ENCODE peak calls at places on chromosomes 3 and 15, in ten cellular contexts. X, M, W, K, G, A, T, J, L and H are unnamed samples.

GRCh38 chr3:183895296-183895695 is 10.6 kb upstream of the PARL start:
- DNase-seq in X (no peak), M (no peak), W (peak), K (peak), G (peak), A (no peak), T (no peak), J (no peak), L (peak), H (no peak)

GRCh38 chr3:174614046-174614445 is 245.1 kb upstream of the NAALADL2 start:
- DNase-seq in X (no peak), M (no peak), W (no peak), K (no peak), G (no peak), A (no peak), T (no peak), J (no peak), L (no peak), H (no peak)

GRCh38 chr3:134355416-134355815 is 18.8 kb downstream of the AMOTL2 start:
- DNase-seq in X (no peak), M (no peak), W (no peak), K (no peak), G (no peak), A (no peak), T (no peak), J (no peak), L (no peak), H (peak)

GRCh38 chr15:35777016-35777415 is 231.1 kb upstream of the DPH6 start:
- DNase-seq in X (no peak), M (no peak), W (no peak), K (no peak), G (no peak), A (no peak), T (no peak), J (no peak), L (no peak), H (no peak)

GRCh38 chr15:98803228-98804056 is 155.1 kb downstream of the IGF1R start:
- DNase-seq in X (no peak), M (no peak), W (no peak), K (no peak), G (no peak), A (no peak), T (no peak), J (no peak), L (peak), H (no peak)

GRCh38 chr3:23115171-23115877 is 87.8 kb upstream of the UBE2E2 start:
- DNase-seq in X (no peak), M (no peak), W (no peak), K (no peak), G (no peak), A (no peak), T (no peak), J (no peak), L (no peak), H (no peak)

GRCh38 chr3:103308921-103309320 is 874.1 kb downstream of the ZPLD1 start:
- DNase-seq in X (no peak), M (no peak), W (no peak), K (no peak), G (no peak), A (no peak), T (no peak), J (no peak), L (no peak), H (no peak)

GRCh38 chr15:79076661-79077060 is 13.9 kb downstream of the RASGRF1 start:
- DNase-seq in X (peak), M (no peak), W (no peak), K (no peak), G (no peak), A (no peak), T (no peak), J (no peak), L (no peak), H (peak)

GRCh38 chr3:21041621-21042020 is 709.4 kb downstream of the ZNF385D start:
- DNase-seq in X (no peak), M (no peak), W (no peak), K (no peak), G (no peak), A (no peak), T (no peak), J (no peak), L (no peak), H (no peak)

GRCh38 chr15:80367094-80367493 is 37.1 kb upstream of the ARNT2 start:
- DNase-seq in X (no peak), M (no peak), W (peak), K (no peak), G (no peak), A (peak), T (no peak), J (no peak), L (peak), H (no peak)

GRCh38 chr15:56760186-56760585 is 26.9 kb upstream of the ZNF280D start:
- DNase-seq in X (no peak), M (no peak), W (no peak), K (no peak), G (no peak), A (no peak), T (no peak), J (no peak), L (peak), H (no peak)
- H3K27ac ChIP-seq in X (no peak), M (no peak), W (no peak), K (no peak), G (no peak), A (no peak), T (no peak), J (no peak), L (no peak), H (no peak)

GRCh38 chr3:52532517-52532837 is 1.2 kb downstream of the NT5DC2 start:
- DNase-seq in X (peak), M (no peak), W (no peak), K (peak), G (no peak), A (no peak), T (peak), J (peak), L (peak), H (peak)
- TF ChIP-seq POLR2A in X (no peak), M (peak), W (no peak), K (no peak), G (no peak), A (no peak), T (no peak), J (no peak), L (no peak), H (no peak)

GRCh38 chr15:62547584-62547983 is 382.5 kb upstream of the C2CD4B start:
- DNase-seq in X (no peak), M (no peak), W (no peak), K (no peak), G (no peak), A (no peak), T (no peak), J (no peak), L (no peak), H (no peak)

GRCh38 chr15:62549345-62549970 is 384.4 kb upstream of the C2CD4B start:
- DNase-seq in X (no peak), M (no peak), W (peak), K (no peak), G (peak), A (no peak), T (no peak), J (peak), L (peak), H (no peak)

GRCh38 chr15:62545392-62546227 is 380.5 kb upstream of the C2CD4B start:
- DNase-seq in X (no peak), M (no peak), W (no peak), K (peak), G (peak), A (no peak), T (peak), J (peak), L (peak), H (no peak)

GRCh38 chr15:62541250-62541649 is 376.2 kb upstream of the C2CD4B start:
- DNase-seq in X (no peak), M (no peak), W (no peak), K (no peak), G (no peak), A (no peak), T (no peak), J (no peak), L (no peak), H (no peak)

DNA sequence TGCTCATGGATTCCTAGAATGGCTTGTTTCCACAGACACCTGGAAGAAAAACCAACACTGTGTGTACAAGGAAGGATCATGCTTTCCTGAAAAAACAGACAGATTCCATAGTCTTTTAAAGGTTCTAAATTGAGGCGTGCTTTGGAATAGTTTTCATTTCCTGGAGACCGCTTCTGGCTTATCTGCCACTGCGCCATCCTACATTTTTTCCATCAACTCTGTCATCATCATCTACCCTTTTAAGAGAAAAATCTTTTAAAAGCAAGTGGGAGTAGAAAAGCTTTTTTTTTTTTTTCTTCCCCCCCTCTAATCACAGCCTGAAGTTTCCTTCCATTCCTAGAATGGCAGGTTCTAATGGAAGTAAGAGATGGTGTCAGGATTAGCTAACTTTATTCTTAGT is 379.4 kb upstream of the C2CD4B start:
- DNase-seq in X (no peak), M (no peak), W (no peak), K (no peak), G (no peak), A (no peak), T (no peak), J (no peak), L (no peak), H (no peak)
- H3K27ac ChIP-seq in X (no peak), M (no peak), W (no peak), K (no peak), G (no peak), A (no peak), T (no peak), J (no peak), L (no peak), H (no peak)

DNA sequence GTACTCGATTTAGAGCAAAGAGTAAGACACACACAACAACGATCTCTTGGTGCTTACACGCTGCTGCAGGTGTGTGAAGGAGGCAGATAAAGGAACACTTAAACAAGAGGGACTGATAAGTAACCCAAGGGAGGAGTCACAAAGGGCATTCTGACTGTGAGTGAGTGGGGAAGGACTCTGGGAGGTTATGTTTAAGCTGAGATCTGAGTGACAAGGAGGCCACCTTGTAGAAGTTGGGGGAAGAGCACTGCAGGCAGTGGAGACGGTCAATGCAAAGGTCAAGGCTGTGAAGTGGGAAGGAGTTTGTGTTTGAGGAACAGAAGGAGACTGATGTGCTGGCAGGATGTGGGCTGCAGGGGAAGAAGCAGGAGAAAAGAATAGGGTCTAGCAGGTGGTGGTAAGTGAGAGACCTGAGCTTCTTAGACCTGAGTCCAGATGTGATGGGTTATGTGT is 63.1 kb downstream of the LPP start:
- DNase-seq in X (no peak), M (no peak), W (no peak), K (peak), G (no peak), A (no peak), T (no peak), J (peak), L (no peak), H (no peak)
- TF ChIP-seq POLR2A in X (no peak), M (no peak), W (no peak), K (no peak), G (no peak), A (no peak), T (no peak), J (no peak), L (no peak), H (no peak)

GRCh38 chr3:73365756-73366397 is 258.9 kb downstream of the PDZRN3 start:
- DNase-seq in X (peak), M (no peak), W (no peak), K (peak), G (peak), A (no peak), T (peak), J (no peak), L (peak), H (no peak)
- H3K27ac ChIP-seq in X (no peak), M (no peak), W (no peak), K (no peak), G (no peak), A (no peak), T (peak), J (no peak), L (no peak), H (no peak)

DNA sequence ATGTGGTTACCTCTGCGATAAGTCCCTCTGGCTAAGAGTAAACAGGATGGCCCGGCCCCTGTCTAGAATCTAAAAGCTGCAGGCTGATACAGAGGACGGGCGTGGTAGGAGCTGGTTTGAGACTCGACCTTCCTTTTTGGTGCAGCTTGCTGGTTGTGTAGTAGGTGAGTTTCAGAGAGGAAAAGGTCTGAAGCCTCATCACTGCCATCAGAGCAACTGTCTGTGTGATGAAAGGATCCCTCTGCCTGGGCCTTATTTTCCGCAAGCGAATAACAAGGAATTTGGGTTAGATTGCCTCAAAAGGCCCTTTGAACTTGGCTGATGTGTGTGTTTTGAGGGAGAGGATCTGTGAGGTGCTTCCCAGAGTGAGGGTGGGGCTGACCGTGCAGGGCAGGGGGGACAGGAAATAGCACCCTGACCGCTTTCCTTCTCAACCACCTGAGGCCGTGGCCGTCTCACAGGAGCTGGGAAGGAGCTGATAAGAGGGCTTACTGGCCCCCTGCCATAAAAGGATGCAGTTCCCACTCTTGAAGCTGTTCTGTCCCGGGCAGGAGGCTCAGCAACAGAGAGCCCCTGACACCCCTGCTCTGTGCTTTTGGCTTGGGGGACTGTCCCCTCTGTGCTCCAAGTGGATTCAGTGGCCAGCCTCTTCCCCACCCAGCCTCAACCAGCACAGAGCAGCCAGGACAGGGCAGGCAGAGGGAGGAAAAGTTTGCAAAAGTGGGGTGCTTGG is 45.6 kb upstream of the TFRC start:
- DNase-seq in X (no peak), M (no peak), W (no peak), K (no peak), G (no peak), A (no peak), T (no peak), J (peak), L (no peak), H (no peak)
- TF ChIP-seq POLR2A in X (no peak), M (no peak), W (no peak), K (no peak), G (no peak), A (no peak), T (no peak), J (no peak), L (no peak), H (no peak)

GRCh38 chr3:9314796-9315195 is 48.1 kb upstream of the THUMPD3 start:
- DNase-seq in X (no peak), M (no peak), W (no peak), K (peak), G (no peak), A (no peak), T (peak), J (no peak), L (no peak), H (no peak)

GRCh38 chr3:9311265-9311664 is 51.6 kb upstream of the THUMPD3 start:
- DNase-seq in X (no peak), M (no peak), W (no peak), K (peak), G (no peak), A (no peak), T (no peak), J (no peak), L (no peak), H (no peak)

GRCh38 chr3:9322780-9323179 is 40.1 kb upstream of the THUMPD3 start:
- DNase-seq in X (no peak), M (no peak), W (no peak), K (no peak), G (no peak), A (no peak), T (no peak), J (no peak), L (no peak), H (no peak)

GRCh38 chr3:9316881-9317341 is 45.9 kb upstream of the THUMPD3 start:
- DNase-seq in X (peak), M (no peak), W (no peak), K (peak), G (peak), A (no peak), T (peak), J (no peak), L (peak), H (no peak)
- H3K27ac ChIP-seq in X (peak), M (no peak), W (no peak), K (peak), G (peak), A (peak), T (peak), J (peak), L (peak), H (peak)

GRCh38 chr15:72947709-72948108 is 104.6 kb upstream of the NEO1 start:
- DNase-seq in X (no peak), M (no peak), W (no peak), K (no peak), G (no peak), A (no peak), T (no peak), J (no peak), L (no peak), H (no peak)
- TF ChIP-seq POLR2A in X (no peak), M (no peak), W (no peak), K (no peak), G (no peak), A (no peak), T (no peak), J (no peak), L (no peak), H (no peak)

GRCh38 chr15:72733941-72734738 is 48.1 kb downstream of the BBS4 start:
- DNase-seq in X (no peak), M (no peak), W (no peak), K (no peak), G (no peak), A (no peak), T (no peak), J (no peak), L (no peak), H (no peak)
- H3K27ac ChIP-seq in X (no peak), M (no peak), W (no peak), K (no peak), G (no peak), A (no peak), T (no peak), J (no peak), L (no peak), H (no peak)